ENCODE peak calls at places on chromosomes 3 and 15, in eight cellular contexts. One of them, this sample, is unnamed. For H3K36me3, the result is how much of the 10 kb centered on the place peaks cover.

GRCh38 chr15:23564798-23565394 is 578 bp upstream of the MKRN3 start:
- DNase-seq in esophagus muscularis mucosa: no peak
- DNase-seq in fibroblast of lung: no peak
- DNase-seq in aorta: no peak
- DNase-seq in IMR-90: no peak
- DNase-seq in NT2/D1: no peak
- DNase-seq in mesendoderm: no peak
- DNase-seq in ovary: no peak
- DNase-seq in this sample: no peak

GRCh38 chr3:184417619-184418327 is 37.9 kb downstream of the CHRD start:
- DNase-seq in esophagus muscularis mucosa: no peak
- DNase-seq in fibroblast of lung: peak
- DNase-seq in aorta: peak
- DNase-seq in IMR-90: peak
- DNase-seq in NT2/D1: peak
- DNase-seq in mesendoderm: peak
- DNase-seq in ovary: peak
- DNase-seq in this sample: peak

GRCh38 chr3:98962189-98962930 is 60.9 kb upstream of the DCBLD2 start:
- DNase-seq in esophagus muscularis mucosa: no peak
- DNase-seq in fibroblast of lung: peak
- DNase-seq in aorta: no peak
- DNase-seq in IMR-90: peak
- DNase-seq in NT2/D1: no peak
- DNase-seq in mesendoderm: no peak
- DNase-seq in ovary: no peak
- DNase-seq in this sample: no peak

GRCh38 chr15:68352401-68353062 is 75.0 kb downstream of the FEM1B start:
- DNase-seq in esophagus muscularis mucosa: no peak
- DNase-seq in fibroblast of lung: peak
- DNase-seq in aorta: peak
- DNase-seq in IMR-90: peak
- DNase-seq in NT2/D1: no peak
- DNase-seq in mesendoderm: no peak
- DNase-seq in ovary: no peak
- DNase-seq in this sample: no peak

GRCh38 chr3:65170357-65171090 is 482.7 kb upstream of the ADAMTS9 start:
- DNase-seq in esophagus muscularis mucosa: peak
- DNase-seq in fibroblast of lung: peak
- DNase-seq in aorta: peak
- DNase-seq in IMR-90: peak
- DNase-seq in NT2/D1: no peak
- DNase-seq in mesendoderm: peak
- DNase-seq in ovary: peak
- DNase-seq in this sample: peak

GRCh38 chr15:34708422-34708821 is 46.4 kb downstream of the GJD2 start:
- DNase-seq in esophagus muscularis mucosa: no peak
- DNase-seq in fibroblast of lung: peak
- DNase-seq in aorta: no peak
- DNase-seq in IMR-90: peak
- DNase-seq in NT2/D1: no peak
- DNase-seq in mesendoderm: peak
- DNase-seq in ovary: no peak
- DNase-seq in this sample: peak

GRCh38 chr3:186953011-186953487 is 22.7 kb downstream of the ST6GAL1 start:
- DNase-seq in esophagus muscularis mucosa: no peak
- DNase-seq in fibroblast of lung: no peak
- DNase-seq in aorta: no peak
- DNase-seq in IMR-90: peak
- DNase-seq in NT2/D1: no peak
- DNase-seq in mesendoderm: no peak
- DNase-seq in ovary: no peak
- DNase-seq in this sample: no peak

GRCh38 chr3:28151608-28152228 is 89.7 kb upstream of the CMC1 start:
- DNase-seq in esophagus muscularis mucosa: no peak
- DNase-seq in fibroblast of lung: peak
- DNase-seq in aorta: no peak
- DNase-seq in IMR-90: no peak
- DNase-seq in NT2/D1: no peak
- DNase-seq in mesendoderm: no peak
- DNase-seq in ovary: no peak
- DNase-seq in this sample: no peak

GRCh38 chr3:179794355-179794754 is 141.5 kb downstream of the USP13 start:
- DNase-seq in esophagus muscularis mucosa: no peak
- DNase-seq in fibroblast of lung: no peak
- DNase-seq in aorta: no peak
- DNase-seq in IMR-90: no peak
- DNase-seq in NT2/D1: no peak
- DNase-seq in mesendoderm: no peak
- DNase-seq in ovary: no peak
- DNase-seq in this sample: no peak

GRCh38 chr3:64460877-64461276 is 226.9 kb downstream of the ADAMTS9 start:
- DNase-seq in esophagus muscularis mucosa: no peak
- DNase-seq in fibroblast of lung: peak
- DNase-seq in aorta: no peak
- DNase-seq in IMR-90: peak
- DNase-seq in NT2/D1: no peak
- DNase-seq in mesendoderm: no peak
- DNase-seq in ovary: no peak
- DNase-seq in this sample: no peak

GRCh38 chr15:32683906-32684584 is 33.8 kb upstream of the GREM1 start:
- DNase-seq in esophagus muscularis mucosa: no peak
- DNase-seq in fibroblast of lung: peak
- DNase-seq in aorta: no peak
- DNase-seq in IMR-90: peak
- DNase-seq in NT2/D1: no peak
- DNase-seq in mesendoderm: no peak
- DNase-seq in ovary: no peak
- DNase-seq in this sample: no peak

GRCh38 chr3:11010406-11011165 is 18.0 kb downstream of the SLC6A1 start:
- DNase-seq in esophagus muscularis mucosa: no peak
- DNase-seq in fibroblast of lung: no peak
- DNase-seq in aorta: peak
- DNase-seq in IMR-90: no peak
- DNase-seq in NT2/D1: no peak
- DNase-seq in mesendoderm: no peak
- DNase-seq in ovary: no peak
- DNase-seq in this sample: no peak

GRCh38 chr3:160830792-160831191 is 74.8 kb downstream of the PPM1L start:
- DNase-seq in esophagus muscularis mucosa: no peak
- DNase-seq in fibroblast of lung: no peak
- DNase-seq in aorta: no peak
- DNase-seq in IMR-90: no peak
- DNase-seq in NT2/D1: no peak
- DNase-seq in mesendoderm: no peak
- DNase-seq in ovary: no peak
- DNase-seq in this sample: no peak

GRCh38 chr3:17935217-17935616 is 192.8 kb upstream of the TBC1D5 start:
- DNase-seq in esophagus muscularis mucosa: no peak
- DNase-seq in fibroblast of lung: peak
- DNase-seq in aorta: no peak
- DNase-seq in IMR-90: no peak
- DNase-seq in NT2/D1: no peak
- DNase-seq in mesendoderm: no peak
- DNase-seq in ovary: no peak
- DNase-seq in this sample: no peak

GRCh38 chr3:70982700-70983140 is 600.8 kb downstream of the FOXP1 start:
- DNase-seq in esophagus muscularis mucosa: no peak
- DNase-seq in fibroblast of lung: peak
- DNase-seq in aorta: peak
- DNase-seq in IMR-90: peak
- DNase-seq in NT2/D1: no peak
- DNase-seq in mesendoderm: peak
- DNase-seq in ovary: no peak
- DNase-seq in this sample: no peak

GRCh38 chr3:156793400-156793799 is 32.8 kb upstream of the LEKR1 start:
- DNase-seq in esophagus muscularis mucosa: no peak
- DNase-seq in fibroblast of lung: no peak
- DNase-seq in aorta: no peak
- DNase-seq in IMR-90: no peak
- DNase-seq in NT2/D1: no peak
- DNase-seq in mesendoderm: no peak
- DNase-seq in ovary: no peak
- DNase-seq in this sample: no peak

GRCh38 chr15:57740048-57740447 is 33.5 kb downstream of the POLR2M start:
- DNase-seq in esophagus muscularis mucosa: no peak
- DNase-seq in fibroblast of lung: no peak
- DNase-seq in aorta: no peak
- DNase-seq in IMR-90: no peak
- DNase-seq in NT2/D1: no peak
- DNase-seq in mesendoderm: no peak
- DNase-seq in ovary: no peak
- DNase-seq in this sample: no peak

GRCh38 chr3:99825239-99825638 is 7.6 kb downstream of the CMSS1 start:
- DNase-seq in esophagus muscularis mucosa: no peak
- DNase-seq in fibroblast of lung: no peak
- DNase-seq in aorta: no peak
- DNase-seq in IMR-90: peak
- DNase-seq in NT2/D1: no peak
- DNase-seq in mesendoderm: no peak
- DNase-seq in ovary: no peak
- DNase-seq in this sample: peak

GRCh38 chr3:13370609-13371008 is 49.5 kb downstream of the NUP210 start:
- DNase-seq in esophagus muscularis mucosa: no peak
- DNase-seq in fibroblast of lung: no peak
- DNase-seq in aorta: no peak
- DNase-seq in IMR-90: no peak
- DNase-seq in NT2/D1: no peak
- DNase-seq in mesendoderm: no peak
- DNase-seq in ovary: no peak
- DNase-seq in this sample: no peak

GRCh38 chr3:13372126-13372525 is 48.0 kb downstream of the NUP210 start:
- DNase-seq in esophagus muscularis mucosa: no peak
- DNase-seq in fibroblast of lung: no peak
- DNase-seq in aorta: no peak
- DNase-seq in IMR-90: no peak
- DNase-seq in NT2/D1: no peak
- DNase-seq in mesendoderm: no peak
- DNase-seq in ovary: no peak
- DNase-seq in this sample: no peak

GRCh38 chr3:13373975-13374586 is 46.0 kb downstream of the NUP210 start:
- DNase-seq in esophagus muscularis mucosa: no peak
- DNase-seq in fibroblast of lung: no peak
- DNase-seq in aorta: no peak
- DNase-seq in IMR-90: no peak
- DNase-seq in NT2/D1: no peak
- DNase-seq in mesendoderm: no peak
- DNase-seq in ovary: no peak
- DNase-seq in this sample: no peak

GRCh38 chr3:13371100-13372075 is 48.7 kb downstream of the NUP210 start:
- DNase-seq in esophagus muscularis mucosa: no peak
- DNase-seq in fibroblast of lung: no peak
- DNase-seq in aorta: no peak
- DNase-seq in IMR-90: no peak
- DNase-seq in NT2/D1: no peak
- DNase-seq in mesendoderm: no peak
- DNase-seq in ovary: no peak
- DNase-seq in this sample: no peak

GRCh38 chr3:13372656-13373055 is 47.5 kb downstream of the NUP210 start:
- DNase-seq in esophagus muscularis mucosa: no peak
- DNase-seq in fibroblast of lung: no peak
- DNase-seq in aorta: no peak
- DNase-seq in IMR-90: no peak
- DNase-seq in NT2/D1: no peak
- DNase-seq in mesendoderm: no peak
- DNase-seq in ovary: no peak
- DNase-seq in this sample: no peak
- H3K36me3 ChIP-seq in esophagus muscularis mucosa: under half
- H3K36me3 ChIP-seq in fibroblast of lung: under half
- H3K36me3 ChIP-seq in aorta: under half
- H3K36me3 ChIP-seq in IMR-90: under half
- H3K36me3 ChIP-seq in NT2/D1: under half
- H3K36me3 ChIP-seq in mesendoderm: under half
- H3K36me3 ChIP-seq in ovary: under half
- H3K36me3 ChIP-seq in this sample: half or more

GRCh38 chr15:79261836-79262235 is 20.7 kb upstream of the ANKRD34C start:
- DNase-seq in esophagus muscularis mucosa: no peak
- DNase-seq in fibroblast of lung: no peak
- DNase-seq in aorta: no peak
- DNase-seq in IMR-90: no peak
- DNase-seq in NT2/D1: no peak
- DNase-seq in mesendoderm: no peak
- DNase-seq in ovary: no peak
- DNase-seq in this sample: no peak
- H3K36me3 ChIP-seq in esophagus muscularis mucosa: under half
- H3K36me3 ChIP-seq in fibroblast of lung: under half
- H3K36me3 ChIP-seq in aorta: under half
- H3K36me3 ChIP-seq in IMR-90: under half
- H3K36me3 ChIP-seq in NT2/D1: under half
- H3K36me3 ChIP-seq in mesendoderm: under half
- H3K36me3 ChIP-seq in ovary: under half
- H3K36me3 ChIP-seq in this sample: under half

DNA sequence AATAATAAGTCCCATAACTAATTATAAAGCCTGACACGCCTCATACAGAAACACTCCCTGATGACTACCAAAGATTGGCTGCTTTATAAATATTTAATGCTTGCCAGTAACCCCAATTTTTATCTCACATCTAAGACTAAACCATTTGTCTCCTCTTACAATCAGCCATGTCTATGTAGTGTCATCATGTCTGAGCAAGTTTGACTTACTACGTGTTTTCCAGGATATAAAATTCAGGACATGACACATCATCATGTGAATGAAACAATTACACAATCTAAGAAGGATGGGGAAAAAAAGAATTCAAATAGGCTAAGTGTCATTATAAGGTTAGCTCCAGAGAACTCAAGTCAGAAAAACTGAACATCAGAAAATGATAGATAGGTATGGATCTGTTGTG is 208.7 kb downstream of the MECOM start:
- DNase-seq in esophagus muscularis mucosa: no peak
- DNase-seq in fibroblast of lung: peak
- DNase-seq in aorta: no peak
- DNase-seq in IMR-90: peak
- DNase-seq in NT2/D1: no peak
- DNase-seq in mesendoderm: no peak
- DNase-seq in ovary: no peak
- DNase-seq in this sample: no peak
- H3K36me3 ChIP-seq in esophagus muscularis mucosa: under half
- H3K36me3 ChIP-seq in fibroblast of lung: under half
- H3K36me3 ChIP-seq in aorta: under half
- H3K36me3 ChIP-seq in IMR-90: under half
- H3K36me3 ChIP-seq in NT2/D1: under half
- H3K36me3 ChIP-seq in mesendoderm: under half
- H3K36me3 ChIP-seq in ovary: under half
- H3K36me3 ChIP-seq in this sample: under half

DNA sequence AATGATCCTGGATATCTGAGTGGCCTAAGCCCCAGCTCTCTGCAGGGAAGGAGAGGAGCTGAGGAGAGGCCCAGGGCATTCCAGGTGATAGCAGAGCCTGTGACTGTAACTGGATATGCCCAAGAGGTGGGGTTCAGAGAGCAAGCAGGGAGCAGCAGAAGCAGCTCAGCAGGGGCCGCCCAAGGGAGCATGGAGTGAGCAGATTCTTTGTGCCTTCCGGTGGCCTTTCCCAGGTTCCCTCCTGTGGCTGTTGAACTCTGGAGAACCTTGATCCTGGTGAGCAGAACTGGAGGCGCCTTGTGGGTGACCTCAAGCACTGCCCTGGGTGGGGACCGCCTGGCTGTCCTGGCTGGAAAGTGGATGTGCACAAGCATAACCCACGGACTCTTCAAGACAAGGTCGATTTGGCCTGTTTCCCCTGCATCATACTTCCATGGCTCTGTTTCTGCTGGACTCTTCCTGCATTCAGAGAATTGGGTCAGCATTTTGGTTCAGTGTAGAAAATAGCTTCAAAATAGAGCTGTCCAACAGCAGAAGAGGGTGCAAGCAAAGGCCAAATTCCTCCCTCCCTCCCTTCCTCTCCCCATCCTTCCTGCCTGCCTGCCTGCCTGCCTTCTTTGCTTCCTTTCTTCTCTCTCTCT is 76.1 kb downstream of the ARNT2 start:
- DNase-seq in esophagus muscularis mucosa: no peak
- DNase-seq in fibroblast of lung: no peak
- DNase-seq in aorta: peak
- DNase-seq in IMR-90: no peak
- DNase-seq in NT2/D1: no peak
- DNase-seq in mesendoderm: peak
- DNase-seq in ovary: no peak
- DNase-seq in this sample: no peak
- H3K36me3 ChIP-seq in esophagus muscularis mucosa: under half
- H3K36me3 ChIP-seq in fibroblast of lung: under half
- H3K36me3 ChIP-seq in aorta: under half
- H3K36me3 ChIP-seq in IMR-90: under half
- H3K36me3 ChIP-seq in NT2/D1: under half
- H3K36me3 ChIP-seq in mesendoderm: under half
- H3K36me3 ChIP-seq in ovary: under half
- H3K36me3 ChIP-seq in this sample: under half